ENCODE peak calls at places on chromosomes 5 and 9, in eight cellular contexts. L is hepatocyte; Q is central memory CD8-positive, alpha-beta T cell; J is iris pigment epithelial cell; K is posterior cingulate gyrus; Y is breast epithelium; E is NCI-H774; P is caudate nucleus. O is an unnamed sample.

GRCh38 chr9:130023147-130023787 is 19.7 kb downstream of the FNBP1 start:
- DNase-seq in L (no peak), Q (no peak), J (no peak), K (no peak), Y (no peak), E (no peak), P (no peak), O (no peak)

GRCh38 chr5:112445626-112446350 is 26.7 kb upstream of the EPB41L4A start:
- DNase-seq in L (no peak), Q (no peak), J (no peak), K (no peak), Y (no peak), E (no peak), P (no peak), O (no peak)

GRCh38 chr9:14923701-14924100 is 13.5 kb upstream of the FREM1 start:
- DNase-seq in L (no peak), Q (no peak), J (no peak), K (no peak), Y (no peak), E (no peak), P (no peak), O (no peak)

GRCh38 chr5:34957857-34958690 is 28.7 kb downstream of the DNAJC21 start:
- DNase-seq in L (peak), Q (no peak), J (peak), K (no peak), Y (no peak), E (no peak), P (no peak), O (no peak)

GRCh38 chr9:17509698-17510097 is 69.2 kb upstream of the SH3GL2 start:
- DNase-seq in L (no peak), Q (no peak), J (peak), K (no peak), Y (no peak), E (no peak), P (no peak), O (peak)

GRCh38 chr5:93055556-93055955 is 525.5 kb downstream of the NR2F1-AS1 start:
- DNase-seq in L (no peak), Q (no peak), J (peak), K (no peak), Y (no peak), E (no peak), P (no peak), O (no peak)

GRCh38 chr9:136881691-136882108 is 4.6 kb upstream of the TRAF2 start:
- DNase-seq in L (peak), Q (no peak), J (peak), K (no peak), Y (no peak), E (no peak), P (no peak), O (no peak)

GRCh38 chr5:42553461-42553860 is 130.2 kb downstream of the GHR start:
- DNase-seq in L (no peak), Q (no peak), J (no peak), K (no peak), Y (no peak), E (no peak), P (no peak), O (no peak)

GRCh38 chr9:75101004-75101601 is 12.8 kb downstream of the OSTF1 start:
- DNase-seq in L (no peak), Q (no peak), J (no peak), K (no peak), Y (no peak), E (no peak), P (no peak), O (no peak)

GRCh38 chr9:114238919-114239879 is 83.7 kb upstream of the ORM1 start:
- DNase-seq in L (peak), Q (no peak), J (peak), K (no peak), Y (no peak), E (no peak), P (no peak), O (no peak)

GRCh38 chr9:121220996-121221671 is 19.5 kb upstream of the RAB14 start:
- DNase-seq in L (peak), Q (no peak), J (no peak), K (no peak), Y (no peak), E (no peak), P (no peak), O (no peak)

GRCh38 chr5:67341478-67341877 is 144.9 kb upstream of the CD180 start:
- DNase-seq in L (no peak), Q (no peak), J (no peak), K (no peak), Y (no peak), E (no peak), P (no peak), O (no peak)

GRCh38 chr9:69143291-69143690 is 30.8 kb upstream of the TJP2 start:
- DNase-seq in L (no peak), Q (no peak), J (no peak), K (no peak), Y (no peak), E (no peak), P (no peak), O (no peak)

GRCh38 chr9:117306032-117306431 is 108.8 kb downstream of the ASTN2 start:
- DNase-seq in L (no peak), Q (no peak), J (no peak), K (no peak), Y (no peak), E (no peak), P (no peak), O (no peak)

GRCh38 chr5:178312900-178313299 is 80.3 kb upstream of the PHYKPL start:
- DNase-seq in L (no peak), Q (no peak), J (peak), K (no peak), Y (no peak), E (no peak), P (no peak), O (no peak)

GRCh38 chr5:17440766-17441165 is 57.3 kb upstream of the TAF11L2 start:
- DNase-seq in L (no peak), Q (no peak), J (peak), K (no peak), Y (no peak), E (no peak), P (no peak), O (peak)

GRCh38 chr5:170218730-170219129 is 14.1 kb upstream of the C5orf58 start:
- DNase-seq in L (no peak), Q (no peak), J (no peak), K (peak), Y (no peak), E (no peak), P (no peak), O (no peak)

GRCh38 chr5:151487544-151487943 is 40.1 kb downstream of the SLC36A1 start:
- DNase-seq in L (no peak), Q (no peak), J (no peak), K (no peak), Y (no peak), E (no peak), P (no peak), O (no peak)

GRCh38 chr9:100637787-100638186 is 59.9 kb downstream of the CAVIN4 start:
- DNase-seq in L (peak), Q (no peak), J (no peak), K (no peak), Y (no peak), E (no peak), P (no peak), O (no peak)

GRCh38 chr5:55102345-55102744 is at the start of gene GZMA:
- DNase-seq in L (no peak), Q (no peak), J (no peak), K (no peak), Y (no peak), E (no peak), P (no peak), O (no peak)

GRCh38 chr5:112529525-112529924 is 110.4 kb upstream of the EPB41L4A start:
- DNase-seq in L (no peak), Q (no peak), J (peak), K (no peak), Y (no peak), E (peak), P (no peak), O (no peak)

GRCh38 chr9:5301544-5301943 is 3.0 kb downstream of the RLN2 start:
- DNase-seq in L (no peak), Q (no peak), J (no peak), K (no peak), Y (no peak), E (no peak), P (no peak), O (no peak)

GRCh38 chr5:55022454-55022853 is 1.6 kb upstream of the GZMK start:
- DNase-seq in L (no peak), Q (no peak), J (no peak), K (no peak), Y (no peak), E (no peak), P (no peak), O (no peak)

GRCh38 chr5:34043099-34043876 is at the start of gene C1QTNF3:
- DNase-seq in L (no peak), Q (no peak), J (no peak), K (no peak), Y (no peak), E (no peak), P (no peak), O (no peak)

GRCh38 chr9:97557606-97558095 is 56.2 kb downstream of the TMOD1 start:
- DNase-seq in L (peak), Q (no peak), J (no peak), K (peak), Y (no peak), E (no peak), P (peak), O (no peak)

GRCh38 chr9:33452828-33453271 is 5.5 kb upstream of the AQP3 start:
- DNase-seq in L (peak), Q (no peak), J (peak), K (no peak), Y (peak), E (no peak), P (no peak), O (no peak)

GRCh38 chr9:88197781-88198345 is 59.6 kb upstream of the SPATA31C2 start:
- DNase-seq in L (peak), Q (no peak), J (peak), K (no peak), Y (no peak), E (no peak), P (no peak), O (peak)

O was measured in GM04503.